ENCODE peak calls at places on chromosomes 6 and 20, in nine cellular contexts. Y is myocyte, D is SK-N-DZ, E is astrocyte, V is spleen, Q is B cell, J is activated gamma-delta T cell treated with Interleukin-2 at 50 U/mL for 16 hours, U is NCI-H2081 treated with DMSO at 0.1 percent for 48 hours, G is posterior cingulate gyrus. H is an unnamed sample.

GRCh38 chr6:73418081-73418741 is 23.6 kb downstream of the DDX43 start:
- DNase-seq in Y (peak), D (no peak), E (no peak), V (no peak), Q (no peak), J (no peak), U (no peak), G (no peak), H (no peak)

GRCh38 chr6:44652551-44652950 is 265.0 kb downstream of the CDC5L start:
- DNase-seq in Y (no peak), D (no peak), E (peak), V (no peak), Q (no peak), J (no peak), U (no peak), G (no peak), H (no peak)

GRCh38 chr20:58604410-58604881 is 46.6 kb upstream of the STX16 start:
- DNase-seq in Y (no peak), D (peak), E (no peak), V (peak), Q (no peak), J (no peak), U (no peak), G (no peak), H (no peak)

GRCh38 chr6:34531580-34532201 is 24.4 kb downstream of the SPDEF start:
- DNase-seq in Y (no peak), D (no peak), E (peak), V (peak), Q (no peak), J (no peak), U (no peak), G (peak), H (peak)

GRCh38 chr6:142074516-142074915 is 58.2 kb upstream of the GJE1 start:
- DNase-seq in Y (no peak), D (no peak), E (no peak), V (no peak), Q (no peak), J (no peak), U (no peak), G (no peak), H (no peak)

GRCh38 chr20:50924261-50924660 is 7.0 kb downstream of the ADNP start:
- DNase-seq in Y (no peak), D (no peak), E (no peak), V (no peak), Q (no peak), J (no peak), U (no peak), G (no peak), H (no peak)

GRCh38 chr6:140485740-140486467 is 1111.5 kb upstream of the CITED2 start:
- DNase-seq in Y (peak), D (no peak), E (peak), V (no peak), Q (no peak), J (no peak), U (no peak), G (no peak), H (no peak)

GRCh38 chr20:44073011-44073674 is 113.8 kb downstream of the JPH2 start:
- DNase-seq in Y (no peak), D (no peak), E (no peak), V (no peak), Q (no peak), J (no peak), U (no peak), G (no peak), H (peak)

GRCh38 chr20:48131581-48131980 is 346.3 kb upstream of the SULF2 start:
- DNase-seq in Y (no peak), D (no peak), E (peak), V (no peak), Q (no peak), J (no peak), U (no peak), G (no peak), H (no peak)

GRCh38 chr20:44560229-44560628 is 22.1 kb upstream of the PKIG start:
- DNase-seq in Y (no peak), D (no peak), E (no peak), V (no peak), Q (no peak), J (no peak), U (no peak), G (no peak), H (no peak)

GRCh38 chr6:92847988-92848387 is 571.4 kb downstream of the EPHA7 start:
- DNase-seq in Y (no peak), D (no peak), E (no peak), V (no peak), Q (no peak), J (no peak), U (no peak), G (no peak), H (no peak)

GRCh38 chr6:33577106-33577535 is 3.0 kb downstream of the BAK1 start:
- DNase-seq in Y (no peak), D (no peak), E (no peak), V (peak), Q (no peak), J (no peak), U (no peak), G (no peak), H (no peak)

GRCh38 chr6:53906842-53907241 is 112.0 kb downstream of the LRRC1 start:
- DNase-seq in Y (no peak), D (no peak), E (no peak), V (no peak), Q (no peak), J (no peak), U (no peak), G (no peak), H (no peak)

GRCh38 chr6:15539722-15540270 is 123.0 kb downstream of the DTNBP1 start:
- DNase-seq in Y (no peak), D (no peak), E (no peak), V (no peak), Q (no peak), J (no peak), U (no peak), G (no peak), H (no peak)

GRCh38 chr6:157019115-157019628 is 242.0 kb downstream of the ARID1B start:
- DNase-seq in Y (no peak), D (peak), E (no peak), V (no peak), Q (no peak), J (no peak), U (no peak), G (no peak), H (no peak)

H was measured in DND-41.